ENCODE peak calls at places on chromosomes 16 and 17, in seven cellular contexts. One of them, this sample, is unnamed.

GRCh38 chr17:45410144-45411091 is 22.3 kb downstream of the ARHGAP27 start:
- DNase-seq in stimulated activated CD4-positive, alpha-beta T cell treated with anti-CD3 and anti-CD28 coated beads, Interleukin-1b, Interleukin-23, amount 100 ng/mL, for 1 hour: peak
- DNase-seq in activated effector memory CD4-positive, alpha-beta T cell treated with anti-CD3 and anti-CD28 coated beads, Interleukin-2, amount 50 U/mL, for 16 hours: peak
- DNase-seq in AG04450: no peak
- DNase-seq in thoracic aorta: no peak
- DNase-seq in pancreas: no peak
- DNase-seq in GDM1: peak
- DNase-seq in this sample: no peak

GRCh38 chr16:30662449-30662848 is 4.2 kb downstream of the FBRS start:
- DNase-seq in stimulated activated CD4-positive, alpha-beta T cell treated with anti-CD3 and anti-CD28 coated beads, Interleukin-1b, Interleukin-23, amount 100 ng/mL, for 1 hour: no peak
- DNase-seq in activated effector memory CD4-positive, alpha-beta T cell treated with anti-CD3 and anti-CD28 coated beads, Interleukin-2, amount 50 U/mL, for 16 hours: no peak
- DNase-seq in AG04450: no peak
- DNase-seq in thoracic aorta: no peak
- DNase-seq in pancreas: no peak
- DNase-seq in GDM1: no peak
- DNase-seq in this sample: no peak

GRCh38 chr17:71993363-71993762 is 127.5 kb upstream of the SOX9 start:
- DNase-seq in stimulated activated CD4-positive, alpha-beta T cell treated with anti-CD3 and anti-CD28 coated beads, Interleukin-1b, Interleukin-23, amount 100 ng/mL, for 1 hour: no peak
- DNase-seq in activated effector memory CD4-positive, alpha-beta T cell treated with anti-CD3 and anti-CD28 coated beads, Interleukin-2, amount 50 U/mL, for 16 hours: no peak
- DNase-seq in AG04450: no peak
- DNase-seq in thoracic aorta: no peak
- DNase-seq in pancreas: no peak
- DNase-seq in GDM1: no peak
- DNase-seq in this sample: no peak

GRCh38 chr17:68318103-68318991 is 27.1 kb downstream of the ARSG start:
- DNase-seq in stimulated activated CD4-positive, alpha-beta T cell treated with anti-CD3 and anti-CD28 coated beads, Interleukin-1b, Interleukin-23, amount 100 ng/mL, for 1 hour: no peak
- DNase-seq in activated effector memory CD4-positive, alpha-beta T cell treated with anti-CD3 and anti-CD28 coated beads, Interleukin-2, amount 50 U/mL, for 16 hours: no peak
- DNase-seq in AG04450: no peak
- DNase-seq in thoracic aorta: no peak
- DNase-seq in pancreas: peak
- DNase-seq in GDM1: no peak
- DNase-seq in this sample: no peak

GRCh38 chr17:50051082-50051576 is 4.8 kb upstream of the ITGA3 start:
- DNase-seq in stimulated activated CD4-positive, alpha-beta T cell treated with anti-CD3 and anti-CD28 coated beads, Interleukin-1b, Interleukin-23, amount 100 ng/mL, for 1 hour: no peak
- DNase-seq in activated effector memory CD4-positive, alpha-beta T cell treated with anti-CD3 and anti-CD28 coated beads, Interleukin-2, amount 50 U/mL, for 16 hours: peak
- DNase-seq in AG04450: no peak
- DNase-seq in thoracic aorta: no peak
- DNase-seq in pancreas: no peak
- DNase-seq in GDM1: peak
- DNase-seq in this sample: no peak

GRCh38 chr16:59527206-59527997 is 793.3 kb upstream of the GOT2 start:
- DNase-seq in stimulated activated CD4-positive, alpha-beta T cell treated with anti-CD3 and anti-CD28 coated beads, Interleukin-1b, Interleukin-23, amount 100 ng/mL, for 1 hour: no peak
- DNase-seq in activated effector memory CD4-positive, alpha-beta T cell treated with anti-CD3 and anti-CD28 coated beads, Interleukin-2, amount 50 U/mL, for 16 hours: no peak
- DNase-seq in AG04450: peak
- DNase-seq in thoracic aorta: no peak
- DNase-seq in pancreas: no peak
- DNase-seq in GDM1: no peak
- DNase-seq in this sample: no peak

GRCh38 chr17:80762076-80762475 is 217.4 kb downstream of the RPTOR start:
- DNase-seq in stimulated activated CD4-positive, alpha-beta T cell treated with anti-CD3 and anti-CD28 coated beads, Interleukin-1b, Interleukin-23, amount 100 ng/mL, for 1 hour: no peak
- DNase-seq in activated effector memory CD4-positive, alpha-beta T cell treated with anti-CD3 and anti-CD28 coated beads, Interleukin-2, amount 50 U/mL, for 16 hours: peak
- DNase-seq in AG04450: no peak
- DNase-seq in thoracic aorta: no peak
- DNase-seq in pancreas: no peak
- DNase-seq in GDM1: no peak
- DNase-seq in this sample: no peak

GRCh38 chr17:77446959-77447634 is 306.3 kb downstream of the SEC14L1 start:
- DNase-seq in stimulated activated CD4-positive, alpha-beta T cell treated with anti-CD3 and anti-CD28 coated beads, Interleukin-1b, Interleukin-23, amount 100 ng/mL, for 1 hour: no peak
- DNase-seq in activated effector memory CD4-positive, alpha-beta T cell treated with anti-CD3 and anti-CD28 coated beads, Interleukin-2, amount 50 U/mL, for 16 hours: no peak
- DNase-seq in AG04450: no peak
- DNase-seq in thoracic aorta: no peak
- DNase-seq in pancreas: no peak
- DNase-seq in GDM1: no peak
- DNase-seq in this sample: no peak

GRCh38 chr16:31700530-31701388 is 172.8 kb upstream of the ZNF267 start:
- DNase-seq in stimulated activated CD4-positive, alpha-beta T cell treated with anti-CD3 and anti-CD28 coated beads, Interleukin-1b, Interleukin-23, amount 100 ng/mL, for 1 hour: peak
- DNase-seq in activated effector memory CD4-positive, alpha-beta T cell treated with anti-CD3 and anti-CD28 coated beads, Interleukin-2, amount 50 U/mL, for 16 hours: peak
- DNase-seq in AG04450: no peak
- DNase-seq in thoracic aorta: no peak
- DNase-seq in pancreas: peak
- DNase-seq in GDM1: no peak
- DNase-seq in this sample: no peak

GRCh38 chr17:81179220-81179619 is 13.2 kb upstream of the AATK start:
- DNase-seq in stimulated activated CD4-positive, alpha-beta T cell treated with anti-CD3 and anti-CD28 coated beads, Interleukin-1b, Interleukin-23, amount 100 ng/mL, for 1 hour: no peak
- DNase-seq in activated effector memory CD4-positive, alpha-beta T cell treated with anti-CD3 and anti-CD28 coated beads, Interleukin-2, amount 50 U/mL, for 16 hours: no peak
- DNase-seq in AG04450: no peak
- DNase-seq in thoracic aorta: no peak
- DNase-seq in pancreas: no peak
- DNase-seq in GDM1: no peak
- DNase-seq in this sample: no peak

GRCh38 chr16:78742501-78743283 is 643.2 kb downstream of the WWOX start:
- DNase-seq in stimulated activated CD4-positive, alpha-beta T cell treated with anti-CD3 and anti-CD28 coated beads, Interleukin-1b, Interleukin-23, amount 100 ng/mL, for 1 hour: peak
- DNase-seq in activated effector memory CD4-positive, alpha-beta T cell treated with anti-CD3 and anti-CD28 coated beads, Interleukin-2, amount 50 U/mL, for 16 hours: peak
- DNase-seq in AG04450: no peak
- DNase-seq in thoracic aorta: no peak
- DNase-seq in pancreas: no peak
- DNase-seq in GDM1: peak
- DNase-seq in this sample: no peak

GRCh38 chr17:49739662-49740271 is 24.2 kb downstream of the FAM117A start:
- DNase-seq in stimulated activated CD4-positive, alpha-beta T cell treated with anti-CD3 and anti-CD28 coated beads, Interleukin-1b, Interleukin-23, amount 100 ng/mL, for 1 hour: peak
- DNase-seq in activated effector memory CD4-positive, alpha-beta T cell treated with anti-CD3 and anti-CD28 coated beads, Interleukin-2, amount 50 U/mL, for 16 hours: peak
- DNase-seq in AG04450: no peak
- DNase-seq in thoracic aorta: peak
- DNase-seq in pancreas: peak
- DNase-seq in GDM1: peak
- DNase-seq in this sample: no peak

This sample was measured in cortex of kidney.